ENCODE peak calls at places on chromosome 10, in four cellular contexts. G, T, S and F are unnamed samples.

GRCh38 chr10:6924166-6924565 is 344.1 kb upstream of the PRKCQ start:
- DNase-seq in G (no peak), T (no peak), S (no peak), F (no peak)

GRCh38 chr10:62924344-62924748 is 108.2 kb upstream of the EGR2 start:
- DNase-seq in G (no peak), T (no peak), S (no peak), F (no peak)

GRCh38 chr10:30346135-30346534 is 2.9 kb downstream of the MTPAP start:
- DNase-seq in G (no peak), T (no peak), S (no peak), F (no peak)

GRCh38 chr10:2897619-2898508 is 169.5 kb upstream of the PFKP start:
- DNase-seq in G (no peak), T (no peak), S (no peak), F (peak; percentile 78)

GRCh38 chr10:3747248-3747960 is 37.6 kb downstream of the KLF6 start:
- DNase-seq in G (no peak), T (no peak), S (no peak), F (no peak)

GRCh38 chr10:58299580-58299979 is 30.6 kb downstream of the CISD1 start:
- DNase-seq in G (peak; percentile 36), T (peak; percentile 21), S (no peak), F (no peak)

GRCh38 chr10:29621161-29621560 is 13.6 kb downstream of the SVIL start:
- DNase-seq in G (no peak), T (no peak), S (no peak), F (no peak)

GRCh38 chr10:21926949-21927348 is 76.6 kb downstream of the DNAJC1 start:
- DNase-seq in G (no peak), T (no peak), S (no peak), F (peak; percentile 67)

GRCh38 chr10:23063387-23064287 is 31.7 kb upstream of the MSRB2 start:
- DNase-seq in G (no peak), T (no peak), S (no peak), F (no peak)

GRCh38 chr10:22550732-22551131 is 163.6 kb downstream of the PIP4K2A start:
- DNase-seq in G (no peak), T (peak; percentile 58), S (peak; percentile 49), F (no peak)

GRCh38 chr10:3745582-3745981 is 39.4 kb downstream of the KLF6 start:
- DNase-seq in G (no peak), T (no peak), S (no peak), F (no peak)

GRCh38 chr10:43681721-43682120 is 33.0 kb upstream of the ZNF32 start:
- DNase-seq in G (no peak), T (no peak), S (no peak), F (no peak)

GRCh38 chr10:70598857-70599295 is 3.7 kb downstream of the PRF1 start:
- DNase-seq in G (no peak), T (no peak), S (no peak), F (no peak)

GRCh38 chr10:132054564-132054963 is 11.2 kb upstream of the JAKMIP3 start:
- DNase-seq in G (no peak), T (no peak), S (no peak), F (no peak)

GRCh38 chr10:100183482-100183881 is 2.3 kb downstream of the ERLIN1 start:
- DNase-seq in G (no peak), T (no peak), S (no peak), F (no peak)

GRCh38 chr10:96369890-96370574 is 11.2 kb upstream of the OPALIN start:
- DNase-seq in G (no peak), T (no peak), S (no peak), F (no peak)

GRCh38 chr10:19347592-19347991 is 299.0 kb downstream of the MALRD1 start:
- DNase-seq in G (peak; percentile 2), T (no peak), S (no peak), F (no peak)